ENCODE peak calls at places on chromosomes 5 and 9, in six cellular contexts. N, U, K, J, R and M are unnamed samples.

GRCh38 chr9:81035601-81036000 is 653.7 kb downstream of the TLE1 start:
- DNase-seq in R (no peak), U (no peak), J (no peak), K (no peak), N (no peak), M (no peak)

GRCh38 chr5:146447734-146448380 is 724 bp downstream of the TCERG1 start:
- DNase-seq in K (no peak), U (no peak), N (peak; percentile 33), R (peak; percentile 29), J (no peak), M (no peak)

GRCh38 chr9:5690278-5690677 is 61.4 kb downstream of the RIC1 start:
- DNase-seq in K (no peak), R (no peak), J (no peak), N (no peak), U (no peak), M (no peak)

GRCh38 chr5:179680014-179680779 is 637 bp downstream of the CBY3 start:
- DNase-seq in R (no peak), N (no peak), J (no peak), K (no peak), U (no peak), M (no peak)

GRCh38 chr9:12060811-12061210 is 632.4 kb upstream of the TYRP1 start:
- DNase-seq in N (no peak), U (no peak), J (no peak), R (no peak), K (no peak), M (no peak)

GRCh38 chr9:85995097-85995496 is 54.2 kb downstream of the NAA35 start:
- DNase-seq in J (no peak), K (no peak), U (no peak), R (no peak), N (no peak), M (no peak)

GRCh38 chr9:122370869-122371467 is at the start of gene PTGS1:
- DNase-seq in J (peak; percentile 74), N (no peak), U (no peak), R (peak; percentile 2), K (peak; percentile 70), M (no peak)

GRCh38 chr5:15694694-15695093 is 194.7 kb downstream of the FBXL7 start:
- DNase-seq in N (peak; percentile 19), J (no peak), R (no peak), U (no peak), K (no peak), M (no peak)

GRCh38 chr5:108739906-108740305 is 7.8 kb upstream of the FER start:
- DNase-seq in R (no peak), N (no peak), U (no peak), K (no peak), J (no peak), M (no peak)

GRCh38 chr9:115209601-115210306 is 91.8 kb upstream of the TNC start:
- DNase-seq in U (no peak), K (no peak), N (no peak), R (no peak), J (no peak), M (no peak)

GRCh38 chr9:37994639-37995347 is 74.2 kb downstream of the SHB start:
- DNase-seq in U (no peak), N (peak; percentile 99), K (peak; percentile 93), R (peak; percentile 12), J (no peak), M (no peak)

GRCh38 chr5:25393321-25393720 is 748.5 kb upstream of the CDH10 start:
- DNase-seq in N (no peak), R (no peak), U (no peak), K (no peak), J (peak; percentile 28), M (no peak)

GRCh38 chr5:133399247-133399891 is 213.0 kb downstream of the FSTL4 start:
- DNase-seq in K (no peak), R (no peak), J (no peak), N (no peak), U (no peak), M (no peak)

GRCh38 chr5:181221792-181222629 is 1.1 kb upstream of the TRIM41 start:
- DNase-seq in J (peak; percentile 91), U (peak; percentile 97), R (peak; percentile 97), K (peak; percentile 95), N (peak; percentile 96), M (peak; percentile 78)

GRCh38 chr5:9903806-9904205 is 273.7 kb upstream of the TAS2R1 start:
- DNase-seq in R (no peak), N (peak; percentile 97), U (no peak), J (no peak), K (no peak), M (peak; percentile 87)

GRCh38 chr5:32165-32564 is 59.8 kb upstream of the PLEKHG4B start:
- DNase-seq in K (no peak), U (no peak), R (no peak), N (no peak), J (peak; percentile 34), M (no peak)